ENCODE peak calls at places on chromosomes 16 and 17, in seven cellular contexts. W is H1, J is HCT116, Q is GM12878, F is SK-N-SH, M is K562, E is HepG2. K is an unnamed sample.

GRCh38 chr17:2466936-2467335 is 44.8 kb downstream of the METTL16 start:
- DNase-seq in W (no peak), J (no peak), Q (no peak), F (no peak), M (no peak), E (no peak), K (no peak)

GRCh38 chr17:2940352-2940751 is 123.1 kb downstream of the OR1D5 start:
- DNase-seq in W (no peak), J (no peak), Q (no peak), F (no peak), M (no peak), E (no peak), K (no peak)

GRCh38 chr16:54651440-54651839 is 279.2 kb upstream of the IRX5 start:
- DNase-seq in W (peak; percentile 62), J (no peak), Q (no peak), F (no peak), M (no peak), E (no peak), K (no peak)

GRCh38 chr16:50670476-50670875 is 10.6 kb downstream of the SNX20 start:
- DNase-seq in W (no peak), J (no peak), Q (no peak), F (no peak), M (no peak), E (no peak), K (no peak)

GRCh38 chr16:3654249-3654991 is at the start of gene DNASE1:
- DNase-seq in W (peak; percentile 85), J (peak; percentile 47), Q (peak; percentile 9), F (peak; percentile 80), M (peak; percentile 81), E (peak; percentile 91), K (no peak)

GRCh38 chr16:53912155-53912554 is 208.2 kb downstream of the FTO start:
- DNase-seq in W (no peak), J (no peak), Q (peak; percentile 2), F (no peak), M (no peak), E (no peak), K (no peak)

GRCh38 chr17:1168537-1169234 is 11.1 kb downstream of the ABR start:
- DNase-seq in W (no peak), J (no peak), Q (no peak), F (peak; percentile 52), M (no peak), E (no peak), K (no peak)

GRCh38 chr17:50487213-50488096 is 8.8 kb downstream of the RSAD1 start:
- DNase-seq in W (no peak), J (no peak), Q (no peak), F (no peak), M (no peak), E (no peak), K (peak; percentile 46)

GRCh38 chr16:52812945-52813556 is 239.6 kb downstream of the CHD9NB start:
- DNase-seq in W (no peak), J (peak; percentile 73), Q (no peak), F (no peak), M (no peak), E (peak; percentile 84), K (no peak)

GRCh38 chr16:13937411-13937810 is 17.5 kb downstream of the ERCC4 start:
- DNase-seq in W (no peak), J (no peak), Q (no peak), F (no peak), M (no peak), E (no peak), K (no peak)

GRCh38 chr16:3971706-3972105 is 91.2 kb upstream of the CREBBP start:
- DNase-seq in W (no peak), J (no peak), Q (no peak), F (no peak), M (no peak), E (no peak), K (no peak)

GRCh38 chr16:2856061-2856670 is 1.8 kb downstream of the PRSS22 start:
- DNase-seq in W (peak; percentile 90), J (no peak), Q (no peak), F (peak; percentile 81), M (peak; percentile 75), E (no peak), K (peak; percentile 95)

GRCh38 chr16:30566531-30566930 is 5.0 kb downstream of the ZNF688 start:
- DNase-seq in W (no peak), J (no peak), Q (no peak), F (no peak), M (no peak), E (no peak), K (no peak)

GRCh38 chr16:30567160-30567990 is 4.1 kb downstream of the ZNF688 start:
- DNase-seq in W (no peak), J (no peak), Q (no peak), F (no peak), M (no peak), E (no peak), K (no peak)

GRCh38 chr16:30569746-30570325 is 1.7 kb downstream of the ZNF688 start:
- DNase-seq in W (no peak), J (no peak), Q (no peak), F (no peak), M (no peak), E (no peak), K (no peak)

GRCh38 chr16:30565984-30566383 is 5.5 kb downstream of the ZNF688 start:
- DNase-seq in W (no peak), J (no peak), Q (no peak), F (no peak), M (no peak), E (no peak), K (no peak)

GRCh38 chr16:30567991-30568638 is 3.4 kb downstream of the ZNF688 start:
- DNase-seq in W (no peak), J (no peak), Q (peak; percentile 66), F (no peak), M (no peak), E (peak; percentile 62), K (no peak)
- TF ChIP-seq JUND in W (no peak), J (no peak), Q (no peak), F (no peak), M (no peak), E (no peak), K (no peak)

GRCh38 chr16:86848821-86849220 is 270.5 kb downstream of the FOXL1 start:
- DNase-seq in W (no peak), J (no peak), Q (no peak), F (no peak), M (no peak), E (no peak), K (no peak)
- TF ChIP-seq JUND in W (no peak), J (no peak), Q (no peak), F (no peak), M (no peak), E (no peak), K (no peak)

DNA sequence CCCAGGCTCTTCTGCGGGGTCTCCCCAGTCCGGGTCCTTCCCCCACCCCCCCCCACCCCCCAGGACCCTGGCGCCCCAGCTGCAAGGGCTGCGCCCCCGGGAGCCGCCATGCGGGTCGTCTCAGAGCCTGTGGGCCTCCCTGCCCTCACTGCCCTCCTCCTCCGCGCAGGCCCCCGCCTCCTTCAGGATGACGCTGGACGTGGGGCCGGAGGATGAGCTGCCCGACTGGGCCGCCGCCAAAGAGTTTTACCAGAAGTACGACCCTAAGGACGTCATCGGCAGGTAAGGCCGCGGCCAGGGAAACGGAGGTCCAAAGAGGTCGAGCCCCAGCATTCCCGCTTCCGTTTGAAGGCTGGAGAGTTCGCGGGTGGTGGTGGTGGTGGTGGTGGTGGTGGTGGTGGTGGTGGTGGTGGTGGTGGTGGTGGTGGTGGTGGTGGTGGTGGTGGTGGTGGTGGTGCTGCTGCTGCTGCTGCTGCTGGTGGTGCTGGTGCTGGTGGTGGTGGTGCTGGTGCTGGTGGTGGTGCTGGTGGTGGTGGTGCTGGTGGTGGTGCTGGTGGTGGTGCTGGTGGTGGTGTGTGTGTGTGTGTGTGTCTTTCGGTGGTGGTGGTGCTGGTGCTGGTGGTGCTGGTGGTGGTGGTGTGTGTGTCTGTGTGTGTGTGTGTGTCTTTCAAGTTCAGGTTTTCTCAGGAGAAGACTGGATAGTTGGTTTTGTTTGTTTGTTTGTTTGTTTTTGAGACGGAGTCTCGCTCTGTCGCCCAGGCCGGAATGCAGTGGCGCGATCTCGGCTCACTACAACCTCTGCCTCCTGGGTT is 615 bp downstream of the PHKG2 start:
- DNase-seq in W (peak; percentile 77), J (no peak), Q (no peak), F (peak; percentile 80), M (no peak), E (no peak), K (no peak)
- TF ChIP-seq JUND in W (no peak), J (no peak), Q (no peak), F (no peak), M (no peak), E (no peak), K (no peak)

GRCh38 chr16:56628486-56629035 is 3.0 kb downstream of the MT1E start:
- DNase-seq in W (no peak), J (no peak), Q (no peak), F (no peak), M (no peak), E (peak; percentile 26), K (no peak)

GRCh38 chr16:56626685-56627084 is 1.1 kb downstream of the MT1E start:
- DNase-seq in W (no peak), J (no peak), Q (no peak), F (no peak), M (no peak), E (no peak), K (no peak)

GRCh38 chr16:56625140-56625942 is at the start of gene MT1E:
- DNase-seq in W (peak; percentile 66), J (peak; percentile 77), Q (no peak), F (peak; percentile 76), M (no peak), E (peak; percentile 63), K (no peak)

GRCh38 chr16:56623637-56624036 is 1.9 kb upstream of the MT1E start:
- DNase-seq in W (no peak), J (no peak), Q (no peak), F (no peak), M (no peak), E (no peak), K (no peak)

GRCh38 chr16:56625943-56626654 is 518 bp downstream of the MT1E start:
- DNase-seq in W (no peak), J (no peak), Q (no peak), F (no peak), M (no peak), E (no peak), K (no peak)
- TF ChIP-seq JUND in W (no peak), J (peak; percentile 24), Q (no peak), F (no peak), M (no peak), E (no peak), K (no peak)

GRCh38 chr17:51673066-51673465 is 412.7 kb downstream of the UTP18 start:
- DNase-seq in W (no peak), J (no peak), Q (no peak), F (no peak), M (no peak), E (no peak), K (no peak)
- TF ChIP-seq JUND in W (no peak), J (no peak), Q (no peak), F (no peak), M (no peak), E (no peak), K (no peak)

DNA sequence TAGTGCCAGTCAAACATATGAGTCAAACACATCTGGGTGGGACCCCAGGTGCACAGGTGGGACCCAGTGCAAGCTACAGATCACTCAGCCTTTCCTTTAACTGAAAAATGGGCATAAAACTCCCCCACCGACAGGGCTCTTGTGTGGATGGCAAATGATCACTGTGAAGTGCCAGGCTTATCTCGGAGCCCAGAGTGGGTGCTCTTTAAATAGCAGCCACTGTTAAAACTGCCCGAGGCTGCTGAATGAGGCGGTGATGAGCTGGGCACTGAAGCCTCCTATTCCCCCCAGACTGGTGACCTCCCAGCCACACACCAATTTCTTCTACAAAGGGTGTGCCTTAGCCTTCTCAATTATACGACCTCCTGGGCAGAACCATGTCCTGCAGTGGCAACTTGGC is 433.8 kb downstream of the SLC39A11 start:
- DNase-seq in W (no peak), J (no peak), Q (no peak), F (no peak), M (no peak), E (no peak), K (no peak)
- TF ChIP-seq JUND in W (no peak), J (no peak), Q (no peak), F (no peak), M (no peak), E (no peak), K (no peak)

K was measured in T47D.